ENCODE peak calls at places on chromosomes 3 and 15, in four cellular contexts. One of them, this sample, is unnamed.

GRCh38 chr3:170419301-170420087 is 826 bp downstream of the CLDN11 start:
- DNase-seq in CD8-positive, alpha-beta memory T cell: no peak
- DNase-seq in adrenal gland: peak
- DNase-seq in naive thymus-derived CD4-positive, alpha-beta T cell: no peak
- DNase-seq in this sample: no peak

GRCh38 chr3:149234671-149235245 is 13.1 kb upstream of the CP start:
- DNase-seq in CD8-positive, alpha-beta memory T cell: no peak
- DNase-seq in adrenal gland: no peak
- DNase-seq in naive thymus-derived CD4-positive, alpha-beta T cell: no peak
- DNase-seq in this sample: no peak

GRCh38 chr3:8482960-8483665 is 18.5 kb upstream of the LMCD1 start:
- DNase-seq in CD8-positive, alpha-beta memory T cell: no peak
- DNase-seq in adrenal gland: peak
- DNase-seq in naive thymus-derived CD4-positive, alpha-beta T cell: no peak
- DNase-seq in this sample: no peak

GRCh38 chr15:69305933-69306568 is 7.3 kb downstream of the PAQR5 start:
- DNase-seq in CD8-positive, alpha-beta memory T cell: no peak
- DNase-seq in adrenal gland: no peak
- DNase-seq in naive thymus-derived CD4-positive, alpha-beta T cell: no peak
- DNase-seq in this sample: no peak

GRCh38 chr3:27593173-27593572 is 109.0 kb upstream of the SLC4A7 start:
- DNase-seq in CD8-positive, alpha-beta memory T cell: no peak
- DNase-seq in adrenal gland: no peak
- DNase-seq in naive thymus-derived CD4-positive, alpha-beta T cell: no peak
- DNase-seq in this sample: no peak

GRCh38 chr3:189041482-189042090 is 130.2 kb upstream of the TPRG1 start:
- DNase-seq in CD8-positive, alpha-beta memory T cell: peak
- DNase-seq in adrenal gland: peak
- DNase-seq in naive thymus-derived CD4-positive, alpha-beta T cell: peak
- DNase-seq in this sample: peak

GRCh38 chr15:58010983-58011382 is 54.5 kb downstream of the ALDH1A2 start:
- DNase-seq in CD8-positive, alpha-beta memory T cell: no peak
- DNase-seq in adrenal gland: no peak
- DNase-seq in naive thymus-derived CD4-positive, alpha-beta T cell: no peak
- DNase-seq in this sample: no peak

GRCh38 chr3:169400874-169401273 is 262.6 kb downstream of the MECOM start:
- DNase-seq in CD8-positive, alpha-beta memory T cell: no peak
- DNase-seq in adrenal gland: no peak
- DNase-seq in naive thymus-derived CD4-positive, alpha-beta T cell: no peak
- DNase-seq in this sample: no peak

GRCh38 chr15:57731543-57732103 is 25.1 kb downstream of the POLR2M start:
- DNase-seq in CD8-positive, alpha-beta memory T cell: no peak
- DNase-seq in adrenal gland: no peak
- DNase-seq in naive thymus-derived CD4-positive, alpha-beta T cell: no peak
- DNase-seq in this sample: no peak

GRCh38 chr15:49370782-49371181 is 52.3 kb upstream of the FGF7 start:
- DNase-seq in CD8-positive, alpha-beta memory T cell: no peak
- DNase-seq in adrenal gland: no peak
- DNase-seq in naive thymus-derived CD4-positive, alpha-beta T cell: no peak
- DNase-seq in this sample: peak

GRCh38 chr15:40190591-40190990 is 29.7 kb downstream of the BUB1B start:
- DNase-seq in CD8-positive, alpha-beta memory T cell: no peak
- DNase-seq in adrenal gland: no peak
- DNase-seq in naive thymus-derived CD4-positive, alpha-beta T cell: no peak
- DNase-seq in this sample: no peak

GRCh38 chr3:162338514-162338913 is 841.9 kb downstream of the OTOL1 start:
- DNase-seq in CD8-positive, alpha-beta memory T cell: no peak
- DNase-seq in adrenal gland: no peak
- DNase-seq in naive thymus-derived CD4-positive, alpha-beta T cell: no peak
- DNase-seq in this sample: no peak

GRCh38 chr3:139006051-139006716 is at the start of gene PRR23A:
- DNase-seq in CD8-positive, alpha-beta memory T cell: no peak
- DNase-seq in adrenal gland: no peak
- DNase-seq in naive thymus-derived CD4-positive, alpha-beta T cell: no peak
- DNase-seq in this sample: no peak
- H3K4me3 ChIP-seq in CD8-positive, alpha-beta memory T cell: no peak
- H3K4me3 ChIP-seq in adrenal gland: no peak
- H3K4me3 ChIP-seq in naive thymus-derived CD4-positive, alpha-beta T cell: no peak
- H3K4me3 ChIP-seq in this sample: no peak

GRCh38 chr3:101466465-101467309 is 46.3 kb downstream of the SENP7 start:
- DNase-seq in CD8-positive, alpha-beta memory T cell: peak
- DNase-seq in adrenal gland: peak
- DNase-seq in naive thymus-derived CD4-positive, alpha-beta T cell: no peak
- DNase-seq in this sample: no peak
- H3K4me3 ChIP-seq in CD8-positive, alpha-beta memory T cell: peak
- H3K4me3 ChIP-seq in adrenal gland: peak
- H3K4me3 ChIP-seq in naive thymus-derived CD4-positive, alpha-beta T cell: no peak
- H3K4me3 ChIP-seq in this sample: no peak

GRCh38 chr15:95742836-95743235 is 587.7 kb upstream of the NR2F2 start:
- DNase-seq in CD8-positive, alpha-beta memory T cell: no peak
- DNase-seq in adrenal gland: no peak
- DNase-seq in naive thymus-derived CD4-positive, alpha-beta T cell: no peak
- DNase-seq in this sample: no peak
- H3K4me3 ChIP-seq in CD8-positive, alpha-beta memory T cell: no peak
- H3K4me3 ChIP-seq in adrenal gland: no peak
- H3K4me3 ChIP-seq in naive thymus-derived CD4-positive, alpha-beta T cell: no peak
- H3K4me3 ChIP-seq in this sample: no peak

GRCh38 chr3:190121061-190121765 is 516 bp upstream of the P3H2 start:
- DNase-seq in CD8-positive, alpha-beta memory T cell: no peak
- DNase-seq in adrenal gland: no peak
- DNase-seq in naive thymus-derived CD4-positive, alpha-beta T cell: no peak
- DNase-seq in this sample: no peak

GRCh38 chr3:190117995-190118394 is 2.7 kb downstream of the P3H2 start:
- DNase-seq in CD8-positive, alpha-beta memory T cell: no peak
- DNase-seq in adrenal gland: no peak
- DNase-seq in naive thymus-derived CD4-positive, alpha-beta T cell: no peak
- DNase-seq in this sample: no peak

GRCh38 chr3:190120161-190121060 is at the start of gene P3H2:
- DNase-seq in CD8-positive, alpha-beta memory T cell: no peak
- DNase-seq in adrenal gland: peak
- DNase-seq in naive thymus-derived CD4-positive, alpha-beta T cell: no peak
- DNase-seq in this sample: no peak

GRCh38 chr3:190122198-190122771 is 1.6 kb upstream of the P3H2 start:
- DNase-seq in CD8-positive, alpha-beta memory T cell: no peak
- DNase-seq in adrenal gland: no peak
- DNase-seq in naive thymus-derived CD4-positive, alpha-beta T cell: no peak
- DNase-seq in this sample: no peak

DNA sequence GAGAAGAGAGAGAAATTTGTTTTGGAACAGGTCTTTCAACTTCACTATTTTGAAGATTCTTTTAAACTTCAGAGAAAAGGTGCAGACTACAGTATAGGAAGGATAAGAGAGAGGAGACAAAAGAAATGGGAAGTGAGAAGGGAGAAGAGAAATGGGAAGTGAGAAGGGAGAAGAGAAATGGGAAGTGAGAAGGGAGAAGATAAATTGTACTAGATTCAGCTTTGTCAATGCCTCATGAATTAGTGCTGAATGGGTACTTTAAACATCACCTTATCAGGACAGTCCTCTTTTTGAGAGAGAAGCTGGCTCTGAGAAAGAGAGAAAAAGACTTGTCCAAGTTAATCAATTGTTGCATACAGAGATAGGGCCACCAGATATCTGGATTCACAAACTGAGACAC is 963 bp downstream of the P3H2 start:
- DNase-seq in CD8-positive, alpha-beta memory T cell: no peak
- DNase-seq in adrenal gland: no peak
- DNase-seq in naive thymus-derived CD4-positive, alpha-beta T cell: no peak
- DNase-seq in this sample: no peak
- H3K4me3 ChIP-seq in CD8-positive, alpha-beta memory T cell: no peak
- H3K4me3 ChIP-seq in adrenal gland: peak
- H3K4me3 ChIP-seq in naive thymus-derived CD4-positive, alpha-beta T cell: no peak
- H3K4me3 ChIP-seq in this sample: no peak

GRCh38 chr3:65584913-65585312 is 453.8 kb downstream of the MAGI1 start:
- DNase-seq in CD8-positive, alpha-beta memory T cell: no peak
- DNase-seq in adrenal gland: no peak
- DNase-seq in naive thymus-derived CD4-positive, alpha-beta T cell: no peak
- DNase-seq in this sample: no peak

GRCh38 chr3:65591313-65591712 is 447.4 kb downstream of the MAGI1 start:
- DNase-seq in CD8-positive, alpha-beta memory T cell: no peak
- DNase-seq in adrenal gland: no peak
- DNase-seq in naive thymus-derived CD4-positive, alpha-beta T cell: no peak
- DNase-seq in this sample: no peak

GRCh38 chr3:65588884-65589283 is 449.8 kb downstream of the MAGI1 start:
- DNase-seq in CD8-positive, alpha-beta memory T cell: no peak
- DNase-seq in adrenal gland: no peak
- DNase-seq in naive thymus-derived CD4-positive, alpha-beta T cell: no peak
- DNase-seq in this sample: no peak

GRCh38 chr3:65584002-65584401 is 454.7 kb downstream of the MAGI1 start:
- DNase-seq in CD8-positive, alpha-beta memory T cell: no peak
- DNase-seq in adrenal gland: no peak
- DNase-seq in naive thymus-derived CD4-positive, alpha-beta T cell: no peak
- DNase-seq in this sample: no peak

DNA sequence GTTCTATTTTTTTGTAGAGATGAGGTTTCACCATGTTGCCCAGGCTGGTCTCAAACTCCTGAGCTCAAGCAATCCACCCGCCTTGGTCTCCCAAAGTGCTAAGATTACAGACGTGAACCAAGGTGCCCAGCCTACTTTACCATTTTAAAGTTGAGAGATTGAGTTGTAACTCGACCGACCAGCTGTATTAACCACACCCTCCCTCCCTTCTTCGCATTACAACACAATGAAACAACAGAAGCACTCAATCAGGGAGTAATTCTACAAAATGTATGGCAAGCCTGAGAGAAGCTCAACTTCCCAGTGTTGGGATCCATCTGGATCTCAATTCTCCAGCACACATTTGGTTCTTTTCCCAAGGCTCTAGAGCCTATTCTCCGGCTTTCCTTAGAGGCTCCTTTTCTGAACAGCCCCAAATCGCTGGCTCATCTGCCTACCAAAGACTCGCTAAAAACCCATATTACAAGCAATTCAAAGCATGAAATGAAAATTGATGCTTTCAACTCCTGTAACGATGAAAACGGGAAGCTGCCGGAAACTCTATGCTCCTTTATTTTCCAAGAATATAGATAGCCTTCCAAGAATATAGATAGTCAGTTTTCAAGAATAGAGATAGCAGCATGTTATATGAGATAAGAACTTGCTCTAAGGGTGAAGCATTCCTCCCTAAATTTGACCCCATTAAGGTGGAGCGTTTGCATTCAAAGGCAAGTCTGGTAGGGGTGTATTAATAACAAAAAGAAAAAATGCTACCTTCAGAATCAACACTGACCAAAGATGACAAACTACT is 450.9 kb downstream of the MAGI1 start:
- DNase-seq in CD8-positive, alpha-beta memory T cell: no peak
- DNase-seq in adrenal gland: no peak
- DNase-seq in naive thymus-derived CD4-positive, alpha-beta T cell: no peak
- DNase-seq in this sample: no peak
- H3K4me3 ChIP-seq in CD8-positive, alpha-beta memory T cell: no peak
- H3K4me3 ChIP-seq in adrenal gland: no peak
- H3K4me3 ChIP-seq in naive thymus-derived CD4-positive, alpha-beta T cell: no peak
- H3K4me3 ChIP-seq in this sample: no peak

DNA sequence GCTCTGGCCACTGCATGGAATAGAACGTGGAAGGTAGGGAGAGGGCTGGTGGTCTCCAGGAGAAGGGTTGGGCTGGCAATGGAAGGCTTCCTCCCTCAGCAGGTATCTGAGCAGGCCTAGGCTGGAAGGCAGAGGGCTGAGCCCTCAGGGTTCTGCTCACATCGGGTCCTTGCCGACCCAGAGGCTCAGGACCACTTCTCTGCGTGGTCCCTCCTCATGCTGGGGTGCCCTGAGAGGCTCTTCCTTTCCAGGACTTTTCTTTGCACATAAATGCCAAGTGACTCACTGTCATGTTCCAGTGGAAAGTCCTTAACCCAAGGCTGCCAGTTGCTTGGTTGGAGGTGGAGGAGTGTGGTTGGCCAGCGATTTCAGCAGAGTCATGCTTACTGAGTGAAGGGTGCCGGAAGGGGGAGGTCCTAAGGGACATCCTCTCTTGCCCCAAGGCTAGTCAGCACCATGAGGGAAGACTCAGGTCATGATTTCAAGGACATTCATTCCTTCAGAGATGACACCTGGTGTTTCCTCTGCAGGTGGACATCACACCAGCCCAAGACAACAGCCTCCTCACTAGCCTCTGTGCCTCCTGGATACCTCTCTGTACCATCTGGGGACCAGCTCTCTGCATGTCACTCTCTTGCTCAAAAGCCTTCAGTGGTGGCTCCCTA is 8.2 kb downstream of the SLC6A6 start:
- DNase-seq in CD8-positive, alpha-beta memory T cell: no peak
- DNase-seq in adrenal gland: peak
- DNase-seq in naive thymus-derived CD4-positive, alpha-beta T cell: no peak
- DNase-seq in this sample: no peak
- H3K4me3 ChIP-seq in CD8-positive, alpha-beta memory T cell: no peak
- H3K4me3 ChIP-seq in adrenal gland: no peak
- H3K4me3 ChIP-seq in naive thymus-derived CD4-positive, alpha-beta T cell: no peak
- H3K4me3 ChIP-seq in this sample: no peak

GRCh38 chr15:51267714-51268105 is 70.7 kb downstream of the CYP19A1 start:
- DNase-seq in CD8-positive, alpha-beta memory T cell: no peak
- DNase-seq in adrenal gland: peak
- DNase-seq in naive thymus-derived CD4-positive, alpha-beta T cell: no peak
- DNase-seq in this sample: peak
- H3K4me3 ChIP-seq in CD8-positive, alpha-beta memory T cell: no peak
- H3K4me3 ChIP-seq in adrenal gland: peak
- H3K4me3 ChIP-seq in naive thymus-derived CD4-positive, alpha-beta T cell: no peak
- H3K4me3 ChIP-seq in this sample: no peak

This sample was measured in Jurkat, Clone E6-1.